ENCODE peak calls at places on chromosomes 1 and 21, in seven cellular contexts. X, Y, N, T, A, V and E are unnamed samples.

GRCh38 chr1:193355179-193355578 is 168.8 kb upstream of the B3GALT2 start:
- DNase-seq in X (no peak), N (peak; percentile 22), Y (no peak), T (no peak), V (peak; percentile 79), A (no peak), E (no peak)

GRCh38 chr21:34091607-34092006 is 18.2 kb downstream of the MRPS6 start:
- DNase-seq in V (no peak), X (no peak), Y (no peak), T (no peak), A (no peak), N (no peak), E (no peak)

GRCh38 chr1:36643391-36644270 is 160.9 kb upstream of the CSF3R start:
- DNase-seq in T (no peak), A (no peak), N (no peak), X (no peak), V (peak; percentile 14), Y (no peak), E (no peak)

GRCh38 chr1:23168462-23169218 is at the start of gene LUZP1:
- DNase-seq in V (peak; percentile 58), A (peak; percentile 38), N (peak; percentile 79), Y (no peak), X (peak; percentile 87), T (peak; percentile 92), E (no peak)

GRCh38 chr21:43295016-43295958 is 126.5 kb downstream of the CRYAA start:
- DNase-seq in A (no peak), Y (no peak), N (no peak), X (no peak), V (no peak), T (no peak), E (no peak)

GRCh38 chr1:45943185-45943584 is 139.8 kb downstream of the MAST2 start:
- DNase-seq in N (no peak), V (no peak), Y (no peak), A (no peak), X (no peak), T (no peak), E (no peak)

GRCh38 chr1:39238476-39238875 is 34.0 kb downstream of the MACF1 start:
- DNase-seq in X (no peak), V (no peak), N (no peak), A (no peak), T (no peak), Y (peak; percentile 72), E (no peak)

GRCh38 chr1:53332188-53332564 is 4.3 kb upstream of the LRP8 start:
- DNase-seq in V (no peak), N (no peak), T (no peak), Y (no peak), X (no peak), A (no peak), E (no peak)

GRCh38 chr1:1329304-1330210 is 1.5 kb upstream of the TAS1R3 start:
- DNase-seq in X (no peak), Y (no peak), T (peak; percentile 68), N (no peak), A (no peak), V (no peak), E (no peak)

GRCh38 chr1:3313579-3313955 is 140.9 kb upstream of the ARHGEF16 start:
- DNase-seq in T (peak; percentile 86), Y (peak; percentile 46), V (peak; percentile 12), A (no peak), X (no peak), N (no peak), E (peak; percentile 39)

GRCh38 chr1:26539722-26540121 is 10.2 kb downstream of the RPS6KA1 start:
- DNase-seq in A (no peak), N (no peak), Y (no peak), X (no peak), V (no peak), T (no peak), E (no peak)

GRCh38 chr1:239361403-239361802 is 25.0 kb upstream of the CHRM3 start:
- DNase-seq in X (no peak), T (no peak), Y (peak; percentile 28), V (no peak), N (no peak), A (no peak), E (peak; percentile 94)

GRCh38 chr1:233707153-233707905 is 93.4 kb downstream of the KCNK1 start:
- DNase-seq in Y (peak; percentile 11), A (no peak), V (no peak), X (no peak), N (peak; percentile 80), T (no peak), E (peak; percentile 28)

GRCh38 chr1:44660176-44660575 is 14.1 kb downstream of the TMEM53 start:
- DNase-seq in T (peak; percentile 36), X (no peak), V (no peak), N (peak; percentile 40), A (no peak), Y (no peak), E (no peak)

GRCh38 chr1:233114159-233114558 is 163.7 kb downstream of the NTPCR start:
- DNase-seq in N (peak; percentile 11), X (no peak), V (peak; percentile 49), A (no peak), T (no peak), Y (no peak), E (no peak)

GRCh38 chr1:51329443-51330325 is 678 bp downstream of the TTC39A start:
- DNase-seq in V (no peak), N (peak; percentile 37), X (no peak), Y (no peak), A (no peak), T (no peak), E (no peak)

GRCh38 chr1:206535853-206536188 is 28.5 kb downstream of the RASSF5 start:
- DNase-seq in A (no peak), V (no peak), N (peak; percentile 80), X (no peak), T (no peak), Y (no peak), E (no peak)

GRCh38 chr1:28466226-28466778 is 39.5 kb upstream of the RCC1 start:
- DNase-seq in V (no peak), Y (no peak), A (no peak), T (no peak), X (no peak), N (no peak), E (no peak)

GRCh38 chr21:36508948-36509347 is 29.0 kb upstream of the CLDN14 start:
- DNase-seq in Y (no peak), V (no peak), T (no peak), N (no peak), A (no peak), X (no peak), E (no peak)

GRCh38 chr1:235324296-235324695 is 3.7 kb downstream of the ARID4B start:
- DNase-seq in A (no peak), X (no peak), T (no peak), V (no peak), N (no peak), Y (no peak), E (no peak)

GRCh38 chr1:92803140-92803887 is 18.4 kb upstream of the EVI5 start:
- DNase-seq in N (no peak), V (no peak), T (no peak), Y (no peak), X (no peak), A (no peak), E (no peak)

GRCh38 chr1:17338706-17339493 is 30.9 kb downstream of the PADI4 start:
- DNase-seq in A (no peak), V (no peak), N (no peak), T (no peak), Y (no peak), X (no peak), E (no peak)

GRCh38 chr1:70459502-70460225 is 48.6 kb downstream of the CTH start:
- DNase-seq in X (no peak), V (peak; percentile 47), N (no peak), A (no peak), T (no peak), Y (peak; percentile 10), E (no peak)

GRCh38 chr1:213082778-213083445 is 31.9 kb downstream of the RPS6KC1 start:
- DNase-seq in V (no peak), Y (no peak), N (no peak), A (no peak), T (no peak), X (no peak), E (no peak)

GRCh38 chr1:205481629-205482071 is 22.8 kb upstream of the CDK18 start:
- DNase-seq in A (no peak), V (peak; percentile 3), Y (no peak), X (no peak), T (peak; percentile 62), N (no peak), E (no peak)

GRCh38 chr1:156419863-156420208 is 50.8 kb downstream of the RHBG start:
- DNase-seq in X (peak; percentile 28), A (no peak), V (no peak), Y (no peak), T (peak; percentile 89), N (no peak), E (no peak)